ENCODE peak calls at places on chromosomes 1 and 21, in seven cellular contexts. E is pancreas; I is suprapubic skin; C is lower lobe of right lung; G is heart left ventricle; W is heart right ventricle; U is CD8-positive, alpha-beta T cell. R is an unnamed sample.

GRCh38 chr1:31371560-31371959 is 1.3 kb downstream of the FABP3 start:
- DNase-seq in E (no peak), I (no peak), C (no peak), G (no peak), W (peak; percentile 38), U (no peak), R (no peak)

GRCh38 chr1:204692320-204692851 is 6.8 kb upstream of the LRRN2 start:
- DNase-seq in E (no peak), I (no peak), C (no peak), G (no peak), W (no peak), U (no peak), R (no peak)

GRCh38 chr1:115052454-115053083 is 22.9 kb downstream of the TSHB start:
- DNase-seq in E (no peak), I (no peak), C (no peak), G (no peak), W (peak; percentile 35), U (peak; percentile 63), R (peak; percentile 63)

GRCh38 chr1:79197421-79197820 is 190.9 kb upstream of the ADGRL4 start:
- DNase-seq in E (no peak), I (no peak), C (no peak), G (no peak), W (peak; percentile 16), U (no peak), R (no peak)

GRCh38 chr1:210377934-210378333 is 49.2 kb downstream of the HHAT start:
- DNase-seq in E (no peak), I (no peak), C (no peak), G (no peak), W (no peak), U (no peak), R (no peak)

GRCh38 chr1:26744075-26744958 is 43.4 kb upstream of the PIGV start:
- DNase-seq in E (no peak), I (no peak), C (peak; percentile 79), G (peak; percentile 82), W (peak; percentile 92), U (peak; percentile 86), R (peak; percentile 81)

GRCh38 chr21:33236799-33237198 is 7.1 kb downstream of the IFNAR2 start:
- DNase-seq in E (no peak), I (no peak), C (no peak), G (no peak), W (no peak), U (no peak), R (no peak)

GRCh38 chr1:114803001-114803400 is 22.5 kb upstream of the SIKE1 start:
- DNase-seq in E (no peak), I (no peak), C (no peak), G (no peak), W (no peak), U (no peak), R (no peak)

GRCh38 chr1:101357444-101357986 is 120.7 kb downstream of the S1PR1 start:
- DNase-seq in E (no peak), I (no peak), C (no peak), G (no peak), W (peak; percentile 77), U (peak; percentile 79), R (peak; percentile 47)

GRCh38 chr1:213772142-213772541 is 215.6 kb upstream of the PROX1 start:
- DNase-seq in E (no peak), I (no peak), C (no peak), G (no peak), W (no peak), U (no peak), R (no peak)

GRCh38 chr1:159652506-159652905 is 61.9 kb downstream of the CRP start:
- DNase-seq in E (no peak), I (no peak), C (no peak), G (no peak), W (no peak), U (no peak), R (no peak)

GRCh38 chr21:15063821-15064575 is 802 bp downstream of the NRIP1 start:
- DNase-seq in E (peak; percentile 88), I (peak; percentile 80), C (peak; percentile 70), G (peak; percentile 84), W (peak; percentile 42), U (no peak), R (peak; percentile 41)

GRCh38 chr1:156143765-156144489 is 9.5 kb upstream of the SEMA4A start:
- DNase-seq in E (no peak), I (no peak), C (no peak), G (no peak), W (no peak), U (no peak), R (no peak)

GRCh38 chr1:88029142-88029541 is 654.9 kb upstream of the PKN2 start:
- DNase-seq in E (no peak), I (no peak), C (no peak), G (no peak), W (no peak), U (no peak), R (peak; percentile 34)

GRCh38 chr1:100699744-100700143 is 19.8 kb upstream of the VCAM1 start:
- DNase-seq in E (no peak), I (no peak), C (no peak), G (no peak), W (no peak), U (no peak), R (no peak)

GRCh38 chr1:172885411-172885810 is 165.3 kb downstream of the TNFSF18 start:
- DNase-seq in E (no peak), I (no peak), C (no peak), G (no peak), W (no peak), U (no peak), R (no peak)

GRCh38 chr21:35045539-35046222 is 3.4 kb downstream of the RUNX1 start:
- DNase-seq in E (no peak), I (no peak), C (no peak), G (no peak), W (no peak), U (peak; percentile 70), R (no peak)

GRCh38 chr1:151705739-151706463 is 10.7 kb downstream of the CELF3 start:
- DNase-seq in E (no peak), I (no peak), C (no peak), G (no peak), W (no peak), U (no peak), R (peak; percentile 48)

GRCh38 chr1:68000191-68000590 is 50.2 kb downstream of the DIRAS3 start:
- DNase-seq in E (no peak), I (no peak), C (no peak), G (no peak), W (no peak), U (no peak), R (no peak)

GRCh38 chr1:19309123-19309813 is 2.7 kb downstream of the AKR7A2 start:
- DNase-seq in E (no peak), I (no peak), C (no peak), G (no peak), W (no peak), U (no peak), R (no peak)

DNA sequence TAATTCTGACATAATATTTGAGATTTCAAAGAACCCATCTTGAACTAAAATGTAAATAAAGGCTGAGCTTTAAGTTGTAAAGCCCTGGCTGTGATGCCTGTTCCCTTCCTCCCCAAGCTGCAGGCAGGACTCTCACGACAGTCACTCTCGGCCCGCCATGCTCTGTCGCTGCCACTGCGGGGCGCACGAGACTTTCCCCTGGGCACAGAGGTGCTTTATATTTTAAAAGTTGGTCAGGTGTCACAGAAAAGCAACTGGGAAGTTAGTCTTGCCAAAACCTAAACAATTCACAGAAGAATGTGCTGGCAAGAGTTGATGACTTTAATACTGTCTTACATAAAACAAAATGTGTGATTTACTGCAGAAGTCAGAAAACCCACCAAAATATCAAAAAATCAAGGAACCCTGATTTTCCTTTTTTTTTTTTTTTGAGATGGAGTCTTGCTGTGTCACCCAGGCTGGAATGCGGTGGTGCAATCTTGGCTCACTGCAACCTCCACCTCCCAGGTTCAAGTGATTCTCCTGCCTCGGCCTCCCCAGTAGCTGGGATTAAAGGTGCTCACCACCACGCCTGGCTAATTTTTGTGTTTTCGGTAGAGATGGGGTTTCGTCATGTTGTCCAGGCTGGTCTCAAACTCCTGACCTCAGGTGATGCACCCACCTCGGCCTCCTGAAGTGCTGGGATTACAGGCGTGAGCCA is 10.7 kb downstream of the LRRC47 start:
- DNase-seq in E (peak; percentile 20), I (peak; percentile 43), C (peak; percentile 31), G (no peak), W (no peak), U (no peak), R (peak; percentile 36)
- TF ChIP-seq CTCF in E (no peak), I (peak; percentile 9), C (no peak), G (no peak), W (no peak), U (no peak), R (peak; percentile 31)

DNA sequence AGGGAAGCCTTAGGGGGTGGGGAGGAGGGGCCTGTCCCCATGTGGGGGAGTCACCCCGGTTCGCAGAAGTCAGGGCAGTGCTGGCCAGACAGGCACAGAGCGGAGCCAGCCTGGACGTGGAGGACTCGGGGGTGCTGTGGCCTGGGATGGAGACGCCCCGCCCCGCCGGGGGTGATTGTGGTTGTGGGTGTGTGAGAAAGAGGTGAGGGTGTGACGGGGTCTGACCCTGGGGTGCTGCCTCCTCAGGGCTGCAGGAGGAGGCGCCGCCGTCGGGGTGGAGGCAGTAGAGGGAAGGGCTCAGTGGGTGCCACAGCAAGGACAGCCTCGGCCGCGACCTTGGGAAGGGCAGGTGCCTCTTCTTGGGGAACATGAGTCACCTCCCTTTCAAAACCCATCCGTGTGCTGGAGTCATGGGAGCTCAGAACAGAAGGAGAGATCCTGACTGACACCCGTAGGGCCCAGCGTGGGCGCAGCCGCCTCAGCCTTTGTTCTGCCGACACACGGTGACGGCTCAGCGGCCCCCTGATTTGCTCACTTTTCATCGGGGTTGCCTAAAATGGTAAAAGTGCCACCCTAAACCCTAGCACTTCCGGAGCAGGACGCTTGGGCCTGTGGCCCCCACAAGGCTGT is 33.8 kb downstream of the FAAP20 start:
- DNase-seq in E (no peak), I (no peak), C (no peak), G (no peak), W (no peak), U (no peak), R (no peak)
- H3K27ac ChIP-seq in E (no peak overlapping the region), I (no peak overlapping the region), C (no peak overlapping the region), G (no peak overlapping the region), W (no peak overlapping the region), U (no peak overlapping the region), R (no peak overlapping the region)

GRCh38 chr1:53180226-53180625 is 16.4 kb upstream of the CPT2 start:
- DNase-seq in E (no peak), I (no peak), C (no peak), G (no peak), W (no peak), U (no peak), R (no peak)
- H3K4me1 ChIP-seq in E (peaks cover 25% of the 10 kb centered on the region), I (peaks cover 22% of the 10 kb centered on the region), C (peaks cover 32% of the 10 kb centered on the region), G (peaks cover 10% of the 10 kb centered on the region), W (peaks cover 14% of the 10 kb centered on the region), U (peaks cover 5% of the 10 kb centered on the region), R (peaks cover 28% of the 10 kb centered on the region)

GRCh38 chr1:25109527-25109926 is 122.8 kb downstream of the SYF2 start:
- DNase-seq in E (no peak), I (no peak), C (no peak), G (no peak), W (no peak), U (no peak), R (no peak)

GRCh38 chr1:25110037-25110436 is 122.3 kb downstream of the SYF2 start:
- DNase-seq in E (no peak), I (no peak), C (no peak), G (no peak), W (no peak), U (no peak), R (no peak)

GRCh38 chr1:25111706-25112105 is 120.6 kb downstream of the SYF2 start:
- DNase-seq in E (no peak), I (no peak), C (no peak), G (no peak), W (no peak), U (no peak), R (no peak)

GRCh38 chr1:25110480-25110879 is 121.8 kb downstream of the SYF2 start:
- DNase-seq in E (no peak), I (no peak), C (no peak), G (no peak), W (no peak), U (no peak), R (no peak)

GRCh38 chr1:25112400-25112799 is 119.9 kb downstream of the SYF2 start:
- DNase-seq in E (no peak), I (no peak), C (no peak), G (no peak), W (no peak), U (no peak), R (no peak)
- TF ChIP-seq CTCF in E (no peak), I (no peak), C (no peak), G (no peak), W (no peak), U (no peak), R (no peak)